ENCODE peak calls at places on chromosomes 5 and 9, in eight cellular contexts. B, N, V, J, L, Y, X and U are unnamed samples.

GRCh38 chr9:38384990-38385848 is 7.3 kb upstream of the ALDH1B1 start:
- DNase-seq in B (no peak), N (no peak), V (no peak), J (no peak), L (no peak), Y (no peak), X (no peak), U (no peak)

GRCh38 chr9:70587143-70587710 is 172.8 kb upstream of the KLF9 start:
- DNase-seq in B (no peak), N (no peak), V (no peak), J (no peak), L (no peak), Y (no peak), X (no peak), U (no peak)

GRCh38 chr5:151139646-151140045 is 17.9 kb downstream of the ANXA6 start:
- DNase-seq in B (no peak), N (no peak), V (no peak), J (no peak), L (no peak), Y (no peak), X (no peak), U (no peak)

GRCh38 chr5:115584501-115584900 is 17.8 kb downstream of the TICAM2 start:
- DNase-seq in B (no peak), N (no peak), V (no peak), J (no peak), L (no peak), Y (no peak), X (no peak), U (no peak)

GRCh38 chr9:33619666-33620404 is 95.8 kb downstream of the ANKRD18B start:
- DNase-seq in B (no peak), N (no peak), V (no peak), J (no peak), L (no peak), Y (no peak), X (no peak), U (no peak)

GRCh38 chr5:54689411-54690251 is 172.1 kb downstream of the SNX18 start:
- DNase-seq in B (no peak), N (no peak), V (no peak), J (no peak), L (no peak), Y (no peak), X (no peak), U (no peak)

GRCh38 chr5:1973391-1974013 is 90.8 kb upstream of the IRX4 start:
- DNase-seq in B (no peak), N (no peak), V (no peak), J (no peak), L (no peak), Y (no peak), X (no peak), U (no peak)

GRCh38 chr9:136860933-136861873 is 4.9 kb downstream of the EDF1 start:
- DNase-seq in B (no peak), N (no peak), V (no peak), J (no peak), L (no peak), Y (peak), X (no peak), U (no peak)

GRCh38 chr9:127921592-127922120 is 4.8 kb upstream of the ST6GALNAC4 start:
- DNase-seq in B (no peak), N (peak), V (peak), J (peak), L (peak), Y (peak), X (peak), U (peak)